ENCODE peak calls at places on chromosomes 2 and 18, in seven cellular contexts. S, E, L, O, F, B and V are unnamed samples.

GRCh38 chr2:69693472-69694450 is 48.2 kb upstream of the ANXA4 start:
- DNase-seq in S (peak), E (no peak), L (no peak), O (peak), F (no peak), B (no peak), V (no peak)

GRCh38 chr2:67130526-67131309 is 266.4 kb upstream of the ETAA1 start:
- DNase-seq in S (no peak), E (no peak), L (no peak), O (no peak), F (no peak), B (no peak), V (no peak)

GRCh38 chr2:160290590-160290989 is 90.5 kb upstream of the ITGB6 start:
- DNase-seq in S (no peak), E (peak), L (no peak), O (no peak), F (no peak), B (no peak), V (no peak)

GRCh38 chr18:61948196-61948800 is 55.5 kb upstream of the RNF152 start:
- DNase-seq in S (no peak), E (no peak), L (no peak), O (no peak), F (no peak), B (no peak), V (no peak)

GRCh38 chr2:105518897-105519296 is 120.0 kb upstream of the FHL2 start:
- DNase-seq in S (no peak), E (no peak), L (peak), O (no peak), F (no peak), B (peak), V (no peak)

GRCh38 chr2:105969552-105969951 is 224.5 kb downstream of the UXS1 start:
- DNase-seq in S (no peak), E (peak), L (peak), O (no peak), F (no peak), B (no peak), V (no peak)

GRCh38 chr2:21406983-21407382 is 283.2 kb downstream of the TDRD15 start:
- DNase-seq in S (no peak), E (no peak), L (peak), O (no peak), F (no peak), B (no peak), V (no peak)

GRCh38 chr18:45521777-45522176 is 93.5 kb upstream of the SLC14A2 start:
- DNase-seq in S (no peak), E (no peak), L (no peak), O (no peak), F (no peak), B (peak), V (no peak)

GRCh38 chr2:215917953-215918620 is 95.3 kb downstream of the MREG start:
- DNase-seq in S (no peak), E (no peak), L (peak), O (no peak), F (no peak), B (peak), V (no peak)